ENCODE peak calls at places on chromosome 9, in nine cellular contexts. P is colonic mucosa; D is hepatocyte; Y is ovary; A is heart left ventricle; G is transverse colon; C is right atrium auricular region; O is aorta; W is CD4-positive, alpha-beta memory T cell. E is an unnamed sample. For H3K4me1, the result is how much of the 10 kb centered on the place peaks cover.

GRCh38 chr9:74985041-74985440 is 32.3 kb upstream of the C9orf40 start:
- DNase-seq in Y (no peak), W (no peak), P (no peak), D (no peak), G (no peak), C (no peak), O (no peak), A (no peak), E (no peak)

GRCh38 chr9:76658510-76659231 is 105.6 kb upstream of the PCA3 start:
- DNase-seq in Y (no peak), C (no peak), G (no peak), W (peak), A (no peak), O (no peak), P (no peak), D (peak), E (peak)

GRCh38 chr9:121671612-121672155 is 20.2 kb downstream of the DAB2IP start:
- DNase-seq in P (no peak), A (no peak), O (no peak), Y (no peak), W (no peak), G (no peak), C (no peak), D (no peak), E (no peak)

GRCh38 chr9:126849811-126850210 is 10.6 kb upstream of the ZBTB34 start:
- DNase-seq in C (no peak), D (no peak), W (no peak), G (no peak), O (no peak), Y (no peak), A (no peak), P (no peak), E (no peak)

GRCh38 chr9:89080193-89080592 is 88.9 kb downstream of the S1PR3 start:
- DNase-seq in A (peak), O (no peak), G (peak), W (no peak), C (peak), Y (no peak), D (no peak), P (peak), E (no peak)

GRCh38 chr9:70902705-70903131 is 218.7 kb downstream of the TRPM3 start:
- DNase-seq in A (no peak), G (no peak), O (peak), W (no peak), Y (no peak), D (peak), C (no peak), P (no peak), E (no peak)

GRCh38 chr9:114348906-114349482 is 19.3 kb downstream of the ORM2 start:
- DNase-seq in D (peak), W (peak), P (peak), O (peak), Y (peak), A (peak), C (peak), G (peak), E (peak)

GRCh38 chr9:131639771-131640437 is 94.6 kb downstream of the PRRT1B start:
- DNase-seq in P (no peak), W (no peak), C (no peak), Y (no peak), G (no peak), O (no peak), A (no peak), D (no peak), E (no peak)

GRCh38 chr9:91847576-91847975 is 102.5 kb downstream of the ROR2 start:
- DNase-seq in G (no peak), P (no peak), W (no peak), O (no peak), A (no peak), D (peak), Y (peak), C (peak), E (no peak)

GRCh38 chr9:126451316-126451885 is 124.8 kb downstream of the MVB12B start:
- DNase-seq in A (no peak), P (no peak), D (no peak), Y (no peak), W (no peak), C (no peak), O (no peak), G (no peak), E (no peak)

GRCh38 chr9:38047301-38048251 is 21.5 kb downstream of the SHB start:
- DNase-seq in A (peak), P (peak), W (no peak), C (peak), Y (no peak), O (peak), G (peak), D (peak), E (no peak)

GRCh38 chr9:78278177-78278777 is 18.6 kb upstream of the PSAT1 start:
- DNase-seq in O (no peak), P (no peak), G (no peak), D (peak), C (no peak), Y (no peak), W (no peak), A (no peak), E (no peak)

GRCh38 chr9:96612105-96612965 is 7.3 kb downstream of the CDC14B start:
- DNase-seq in G (peak), W (no peak), P (peak), C (peak), Y (no peak), A (peak), D (peak), O (peak), E (no peak)

GRCh38 chr9:79662553-79662956 is 90.8 kb downstream of the TLE4 start:
- DNase-seq in D (no peak), P (no peak), O (no peak), C (no peak), W (peak), Y (no peak), A (no peak), G (no peak), E (no peak)

GRCh38 chr9:27367175-27367798 is 70.3 kb upstream of the EQTN start:
- DNase-seq in P (no peak), W (no peak), D (no peak), C (no peak), G (no peak), A (no peak), Y (no peak), O (no peak), E (peak)

GRCh38 chr9:27368317-27368985 is 71.5 kb upstream of the EQTN start:
- DNase-seq in P (no peak), G (no peak), D (peak), W (no peak), Y (peak), O (no peak), A (peak), C (no peak), E (no peak)

GRCh38 chr9:27367922-27368316 is 71.0 kb upstream of the EQTN start:
- DNase-seq in C (no peak), G (no peak), P (no peak), A (no peak), D (no peak), O (no peak), W (no peak), Y (no peak), E (no peak)

GRCh38 chr9:27371382-27371781 is 74.4 kb upstream of the EQTN start:
- DNase-seq in G (peak), D (peak), A (no peak), O (no peak), P (peak), C (no peak), W (no peak), Y (no peak), E (no peak)

DNA sequence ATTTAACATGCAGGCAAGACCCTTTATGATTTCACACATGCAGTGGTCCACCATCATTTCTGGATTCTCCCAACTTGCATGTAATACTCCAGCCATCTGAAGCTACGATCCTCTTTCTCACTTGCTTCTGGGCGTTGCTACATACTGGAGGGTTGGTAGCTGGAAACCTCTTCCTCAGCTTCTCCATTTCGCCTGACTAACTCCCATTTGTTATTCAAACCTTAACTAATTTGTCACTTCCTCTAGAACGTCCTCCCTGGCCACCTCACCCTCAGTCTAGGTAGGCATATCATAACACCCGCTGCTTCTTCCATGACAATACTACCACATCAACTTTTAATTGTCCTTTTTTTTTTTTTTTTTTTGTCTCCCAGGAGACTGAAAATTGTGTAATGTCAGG is 72.6 kb upstream of the EQTN start:
- DNase-seq in G (no peak), Y (no peak), C (no peak), A (no peak), O (no peak), W (no peak), P (no peak), D (no peak), E (no peak)
- H3K4me1 ChIP-seq in G (under half), Y (under half), C (under half), A (under half), O (under half), W (under half), P (under half), D (half or more), E (under half)

DNA sequence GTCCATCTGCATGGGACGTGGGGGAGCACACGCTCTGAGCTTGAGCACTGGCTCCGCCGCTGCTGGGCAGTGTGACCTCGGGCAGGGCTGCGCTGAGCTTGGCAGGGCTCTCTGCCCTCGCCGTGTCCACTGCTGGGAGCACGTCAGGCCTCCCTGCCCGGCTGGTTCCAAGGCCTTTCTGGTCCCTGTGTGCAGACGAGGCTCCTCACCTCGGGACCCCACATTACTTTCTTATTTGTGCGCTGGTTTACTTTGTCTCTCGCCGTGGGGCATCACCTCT is 43.9 kb downstream of the RXRA start:
- DNase-seq in D (no peak), O (no peak), P (no peak), G (no peak), A (no peak), C (no peak), W (no peak), Y (no peak), E (no peak)
- H3K4me1 ChIP-seq in D (half or more), O (under half), P (under half), G (half or more), A (half or more), C (half or more), W (under half), Y (half or more), E (under half)

GRCh38 chr9:93944011-93944410 is 11.1 kb downstream of the BARX1 start:
- DNase-seq in O (no peak), A (no peak), C (no peak), P (no peak), Y (no peak), W (no peak), G (no peak), D (no peak), E (no peak)

GRCh38 chr9:93937193-93937592 is 18.0 kb downstream of the BARX1 start:
- DNase-seq in G (no peak), A (no peak), P (no peak), D (no peak), C (no peak), W (no peak), O (no peak), Y (no peak), E (no peak)

GRCh38 chr9:93942176-93942575 is 13.0 kb downstream of the BARX1 start:
- DNase-seq in Y (no peak), P (no peak), C (no peak), G (no peak), W (no peak), D (no peak), O (no peak), A (no peak), E (no peak)

GRCh38 chr9:93941493-93941892 is 13.7 kb downstream of the BARX1 start:
- DNase-seq in W (no peak), A (no peak), C (no peak), D (no peak), G (no peak), O (no peak), P (no peak), Y (no peak), E (no peak)

GRCh38 chr9:93940951-93941350 is 14.2 kb downstream of the BARX1 start:
- DNase-seq in Y (no peak), O (no peak), A (no peak), G (no peak), P (no peak), C (no peak), D (no peak), W (no peak), E (no peak)
- H3K4me1 ChIP-seq in Y (under half), O (under half), A (under half), G (under half), P (under half), C (under half), D (under half), W (under half), E (under half)

DNA sequence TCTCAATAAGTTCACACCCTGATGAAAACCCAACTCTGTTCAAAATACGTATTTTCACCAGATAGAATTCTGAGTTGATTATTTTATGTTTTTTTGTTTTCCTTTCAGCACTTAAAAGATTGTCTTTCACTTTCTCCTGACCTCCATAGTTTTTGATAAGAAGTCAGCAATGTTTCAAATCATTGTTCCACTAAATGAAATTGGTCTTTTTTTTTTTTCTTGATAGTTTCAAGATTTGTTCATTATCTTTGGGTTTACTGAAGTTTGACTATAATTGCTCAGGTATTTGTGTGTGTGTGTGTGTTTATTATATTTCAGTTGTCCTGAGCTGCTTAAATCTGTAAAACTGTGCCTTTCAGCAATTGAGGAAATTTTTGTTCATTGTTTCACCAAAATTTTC is 498.7 kb downstream of the TLE1 start:
- DNase-seq in D (no peak), W (no peak), P (no peak), Y (no peak), C (no peak), G (no peak), O (no peak), A (no peak), E (no peak)
- H3K4me1 ChIP-seq in D (under half), W (under half), P (under half), Y (under half), C (under half), G (under half), O (under half), A (under half), E (under half)

GRCh38 chr9:33858346-33858869 is 41.4 kb downstream of the UBE2R2 start:
- DNase-seq in O (no peak), D (no peak), P (no peak), W (no peak), C (no peak), Y (no peak), A (no peak), G (no peak), E (no peak)
- H3K4me1 ChIP-seq in O (under half), D (under half), P (under half), W (under half), C (under half), Y (under half), A (under half), G (under half), E (half or more)

E was measured in OCI-LY7.